ENCODE peak calls at places on chromosome 11, in seven cellular contexts. One of them, this sample, is unnamed.

GRCh38 chr11:69318093-69318420 is 24.1 kb downstream of the MYEOV start:
- DNase-seq in astrocyte: no peak
- DNase-seq in aorta: no peak
- DNase-seq in amniotic epithelial cell: no peak
- DNase-seq in fibroblast of pulmonary artery: no peak
- DNase-seq in breast epithelium: no peak
- DNase-seq in NCI-H1092: no peak
- DNase-seq in this sample: no peak

GRCh38 chr11:84384637-84385227 is 1098.6 kb upstream of the CCDC90B start:
- DNase-seq in astrocyte: peak; percentile 22
- DNase-seq in aorta: no peak
- DNase-seq in amniotic epithelial cell: peak; percentile 31
- DNase-seq in fibroblast of pulmonary artery: peak; percentile 71
- DNase-seq in breast epithelium: peak; percentile 18
- DNase-seq in NCI-H1092: peak; percentile 2
- DNase-seq in this sample: peak; percentile 69

GRCh38 chr11:2796091-2796490 is 89.5 kb downstream of the CDKN1C start:
- DNase-seq in astrocyte: no peak
- DNase-seq in aorta: peak; percentile 24
- DNase-seq in amniotic epithelial cell: no peak
- DNase-seq in fibroblast of pulmonary artery: no peak
- DNase-seq in breast epithelium: no peak
- DNase-seq in NCI-H1092: no peak
- DNase-seq in this sample: no peak

GRCh38 chr11:102757823-102758549 is 22.4 kb downstream of the MMP10 start:
- DNase-seq in astrocyte: peak; percentile 66
- DNase-seq in aorta: no peak
- DNase-seq in amniotic epithelial cell: peak; percentile 94
- DNase-seq in fibroblast of pulmonary artery: peak; percentile 88
- DNase-seq in breast epithelium: no peak
- DNase-seq in NCI-H1092: no peak
- DNase-seq in this sample: peak; percentile 62

GRCh38 chr11:19660076-19660475 is 52.6 kb upstream of the NAV2 start:
- DNase-seq in astrocyte: peak; percentile 69
- DNase-seq in aorta: no peak
- DNase-seq in amniotic epithelial cell: peak; percentile 41
- DNase-seq in fibroblast of pulmonary artery: peak; percentile 39
- DNase-seq in breast epithelium: peak; percentile 64
- DNase-seq in NCI-H1092: no peak
- DNase-seq in this sample: peak; percentile 70

GRCh38 chr11:40445391-40445790 is 1014.1 kb downstream of the LRRC4C start:
- DNase-seq in astrocyte: peak; percentile 34
- DNase-seq in aorta: no peak
- DNase-seq in amniotic epithelial cell: peak; percentile 0
- DNase-seq in fibroblast of pulmonary artery: no peak
- DNase-seq in breast epithelium: no peak
- DNase-seq in NCI-H1092: no peak
- DNase-seq in this sample: no peak

GRCh38 chr11:69007978-69008381 is 5.1 kb downstream of the MRGPRF start:
- DNase-seq in astrocyte: no peak
- DNase-seq in aorta: peak; percentile 55
- DNase-seq in amniotic epithelial cell: peak; percentile 51
- DNase-seq in fibroblast of pulmonary artery: no peak
- DNase-seq in breast epithelium: no peak
- DNase-seq in NCI-H1092: no peak
- DNase-seq in this sample: no peak

GRCh38 chr11:83057721-83058120 is 14.0 kb downstream of the RAB30 start:
- DNase-seq in astrocyte: no peak
- DNase-seq in aorta: no peak
- DNase-seq in amniotic epithelial cell: no peak
- DNase-seq in fibroblast of pulmonary artery: no peak
- DNase-seq in breast epithelium: no peak
- DNase-seq in NCI-H1092: no peak
- DNase-seq in this sample: no peak

GRCh38 chr11:75826463-75827220 is 11.6 kb downstream of the UVRAG start:
- DNase-seq in astrocyte: no peak
- DNase-seq in aorta: no peak
- DNase-seq in amniotic epithelial cell: no peak
- DNase-seq in fibroblast of pulmonary artery: peak; percentile 73
- DNase-seq in breast epithelium: no peak
- DNase-seq in NCI-H1092: no peak
- DNase-seq in this sample: no peak

GRCh38 chr11:108019870-108020540 is 11.3 kb downstream of the CUL5 start:
- DNase-seq in astrocyte: no peak
- DNase-seq in aorta: no peak
- DNase-seq in amniotic epithelial cell: peak; percentile 50
- DNase-seq in fibroblast of pulmonary artery: peak; percentile 32
- DNase-seq in breast epithelium: no peak
- DNase-seq in NCI-H1092: no peak
- DNase-seq in this sample: peak; percentile 9

GRCh38 chr11:5004429-5005274 is 10.0 kb downstream of the OR51L1 start:
- DNase-seq in astrocyte: peak; percentile 21
- DNase-seq in aorta: no peak
- DNase-seq in amniotic epithelial cell: peak; percentile 44
- DNase-seq in fibroblast of pulmonary artery: peak; percentile 72
- DNase-seq in breast epithelium: no peak
- DNase-seq in NCI-H1092: peak; percentile 25
- DNase-seq in this sample: peak; percentile 68

GRCh38 chr11:71305451-71306125 is 53.2 kb upstream of the SHANK2 start:
- DNase-seq in astrocyte: no peak
- DNase-seq in aorta: peak; percentile 20
- DNase-seq in amniotic epithelial cell: no peak
- DNase-seq in fibroblast of pulmonary artery: no peak
- DNase-seq in breast epithelium: no peak
- DNase-seq in NCI-H1092: no peak
- DNase-seq in this sample: no peak

GRCh38 chr11:58739725-58740430 is 8.1 kb upstream of the GLYAT start:
- DNase-seq in astrocyte: peak; percentile 60
- DNase-seq in aorta: no peak
- DNase-seq in amniotic epithelial cell: peak; percentile 3
- DNase-seq in fibroblast of pulmonary artery: no peak
- DNase-seq in breast epithelium: no peak
- DNase-seq in NCI-H1092: no peak
- DNase-seq in this sample: peak; percentile 2

GRCh38 chr11:34792814-34793241 is 123.4 kb downstream of the APIP start:
- DNase-seq in astrocyte: no peak
- DNase-seq in aorta: no peak
- DNase-seq in amniotic epithelial cell: no peak
- DNase-seq in fibroblast of pulmonary artery: no peak
- DNase-seq in breast epithelium: peak; percentile 83
- DNase-seq in NCI-H1092: peak; percentile 9
- DNase-seq in this sample: no peak

GRCh38 chr11:96781082-96781481 is 391.3 kb downstream of the JRKL start:
- DNase-seq in astrocyte: peak; percentile 54
- DNase-seq in aorta: no peak
- DNase-seq in amniotic epithelial cell: peak; percentile 55
- DNase-seq in fibroblast of pulmonary artery: peak; percentile 10
- DNase-seq in breast epithelium: no peak
- DNase-seq in NCI-H1092: no peak
- DNase-seq in this sample: no peak

GRCh38 chr11:57641426-57641825 is 8.3 kb downstream of the YPEL4 start:
- DNase-seq in astrocyte: no peak
- DNase-seq in aorta: no peak
- DNase-seq in amniotic epithelial cell: peak; percentile 75
- DNase-seq in fibroblast of pulmonary artery: peak; percentile 82
- DNase-seq in breast epithelium: no peak
- DNase-seq in NCI-H1092: no peak
- DNase-seq in this sample: peak; percentile 36

GRCh38 chr11:105862736-105863367 is 159.2 kb downstream of the MSANTD4 start:
- DNase-seq in astrocyte: peak; percentile 19
- DNase-seq in aorta: no peak
- DNase-seq in amniotic epithelial cell: peak; percentile 50
- DNase-seq in fibroblast of pulmonary artery: peak; percentile 75
- DNase-seq in breast epithelium: no peak
- DNase-seq in NCI-H1092: peak; percentile 49
- DNase-seq in this sample: peak; percentile 52